ENCODE peak calls at places on chromosome 1, in ten cellular contexts. W is RWPE1, O is ureter, H is NCI-H2171 treated with DMSO at 0.1 percent for 48 hours, N is T-helper 17 cell, T is A549, C is GM10248, I is memory B cell, J is Peyer's patch, X is Karpas-422. Q is an unnamed sample.

GRCh38 chr1:48677306-48678287 is 99.1 kb downstream of the BEND5 start:
- DNase-seq in W (no peak), O (peak; percentile 73), H (peak; percentile 45), N (no peak), T (peak; percentile 58), C (peak; percentile 41), I (peak; percentile 44), J (peak; percentile 83), X (peak; percentile 81), Q (no peak)

GRCh38 chr1:16956775-16957174 is 23.6 kb downstream of the MFAP2 start:
- DNase-seq in W (no peak), O (no peak), H (no peak), N (no peak), T (no peak), C (no peak), I (no peak), J (no peak), X (no peak), Q (no peak)

GRCh38 chr1:46137901-46138300 is 5.5 kb upstream of the PIK3R3 start:
- DNase-seq in W (no peak), O (no peak), H (no peak), N (no peak), T (no peak), C (no peak), I (no peak), J (no peak), X (no peak), Q (no peak)

GRCh38 chr1:1021010-1021845 is 1.3 kb downstream of the AGRN start:
- DNase-seq in W (peak; percentile 51), O (peak; percentile 84), H (no peak), N (no peak), T (peak; percentile 78), C (no peak), I (no peak), J (no peak), X (no peak), Q (no peak)

GRCh38 chr1:178536844-178537371 is 24.0 kb downstream of the TEX35 start:
- DNase-seq in W (peak; percentile 86), O (peak; percentile 70), H (no peak), N (no peak), T (peak; percentile 82), C (no peak), I (no peak), J (peak; percentile 81), X (no peak), Q (no peak)

GRCh38 chr1:87089070-87089736 is 174.8 kb downstream of the HS2ST1 start:
- DNase-seq in W (no peak), O (no peak), H (no peak), N (no peak), T (no peak), C (no peak), I (no peak), J (no peak), X (no peak), Q (no peak)

GRCh38 chr1:239951518-239952130 is 140.1 kb upstream of the FMN2 start:
- DNase-seq in W (peak; percentile 59), O (peak; percentile 62), H (peak; percentile 44), N (no peak), T (peak; percentile 79), C (peak; percentile 38), I (no peak), J (no peak), X (peak; percentile 87), Q (no peak)

GRCh38 chr1:220300442-220301121 is 28.3 kb upstream of the RAB3GAP2 start:
- DNase-seq in W (peak; percentile 70), O (peak; percentile 85), H (no peak), N (no peak), T (peak; percentile 64), C (no peak), I (no peak), J (no peak), X (no peak), Q (no peak)

GRCh38 chr1:52631759-52632331 is 1.1 kb upstream of the SHISAL2A start:
- DNase-seq in W (no peak), O (no peak), H (no peak), N (no peak), T (no peak), C (no peak), I (no peak), J (no peak), X (no peak), Q (no peak)

GRCh38 chr1:160009088-160009487 is 22.7 kb downstream of the PIGM start:
- DNase-seq in W (no peak), O (no peak), H (no peak), N (no peak), T (no peak), C (no peak), I (no peak), J (no peak), X (peak; percentile 6), Q (no peak)

GRCh38 chr1:240508950-240509349 is 103.0 kb downstream of the GREM2 start:
- DNase-seq in W (no peak), O (no peak), H (no peak), N (no peak), T (no peak), C (no peak), I (no peak), J (no peak), X (no peak), Q (no peak)

GRCh38 chr1:109932232-109932631 is 21.6 kb downstream of the CSF1 start:
- DNase-seq in W (no peak), O (no peak), H (no peak), N (no peak), T (no peak), C (no peak), I (no peak), J (no peak), X (no peak), Q (no peak)